ENCODE peak calls at places on chromosomes 5 and 9, in eight cellular contexts. R, I, A, N, J, C, B and O are unnamed samples. For H3K36me3, the result is how much of the 10 kb centered on the place peaks cover.

GRCh38 chr9:136311433-136312375 is 7.8 kb upstream of the CCDC187 start:
- DNase-seq in R (no peak), I (no peak), A (no peak), N (peak), J (no peak), C (no peak), B (no peak), O (peak)

GRCh38 chr5:157506981-157507780 is 47.2 kb downstream of the NIPAL4 start:
- DNase-seq in R (no peak), I (no peak), A (no peak), N (no peak), J (peak), C (peak), B (no peak), O (peak)

GRCh38 chr5:138686668-138687067 is 66.6 kb upstream of the CTNNA1 start:
- DNase-seq in R (no peak), I (no peak), A (no peak), N (no peak), J (no peak), C (no peak), B (no peak), O (no peak)

GRCh38 chr5:60810438-60811085 is 33.5 kb downstream of the ELOVL7 start:
- DNase-seq in R (no peak), I (no peak), A (no peak), N (no peak), J (no peak), C (no peak), B (no peak), O (peak)

GRCh38 chr5:98349251-98349989 is 424.0 kb upstream of the RGMB start:
- DNase-seq in R (no peak), I (no peak), A (no peak), N (peak), J (no peak), C (peak), B (no peak), O (peak)

GRCh38 chr9:116323012-116323411 is 169.4 kb downstream of the PAPPA start:
- DNase-seq in R (no peak), I (no peak), A (no peak), N (no peak), J (no peak), C (no peak), B (no peak), O (no peak)

GRCh38 chr9:82670000-82670399 is 392.9 kb downstream of the RASEF start:
- DNase-seq in R (no peak), I (no peak), A (no peak), N (no peak), J (no peak), C (no peak), B (no peak), O (no peak)

GRCh38 chr5:79992891-79993290 is 1.8 kb upstream of the MTX3 start:
- DNase-seq in R (no peak), I (no peak), A (no peak), N (no peak), J (no peak), C (no peak), B (no peak), O (no peak)

GRCh38 chr5:54831233-54831632 is 154.2 kb downstream of the ESM1 start:
- DNase-seq in R (peak), I (no peak), A (no peak), N (no peak), J (peak), C (no peak), B (no peak), O (no peak)

GRCh38 chr5:3538886-3539285 is 56.7 kb upstream of the IRX1 start:
- DNase-seq in R (no peak), I (no peak), A (no peak), N (no peak), J (no peak), C (no peak), B (no peak), O (no peak)

GRCh38 chr5:148760945-148761638 is 65.3 kb upstream of the ADRB2 start:
- DNase-seq in R (no peak), I (no peak), A (no peak), N (no peak), J (no peak), C (no peak), B (no peak), O (no peak)

GRCh38 chr5:112492291-112492690 is 73.2 kb upstream of the EPB41L4A start:
- DNase-seq in R (no peak), I (no peak), A (no peak), N (peak), J (peak), C (peak), B (no peak), O (peak)

GRCh38 chr5:172740483-172741205 is 30.4 kb downstream of the DUSP1 start:
- DNase-seq in R (peak), I (no peak), A (no peak), N (no peak), J (peak), C (peak), B (no peak), O (peak)

GRCh38 chr5:115531787-115532367 is 12.7 kb downstream of the FEM1C start:
- DNase-seq in R (no peak), I (no peak), A (no peak), N (no peak), J (no peak), C (no peak), B (no peak), O (peak)

GRCh38 chr5:126656397-126657007 is 55.8 kb downstream of the PHAX start:
- DNase-seq in R (no peak), I (no peak), A (peak), N (peak), J (no peak), C (peak), B (no peak), O (peak)

GRCh38 chr5:1477341-1477740 is 32.1 kb upstream of the SLC6A3 start:
- DNase-seq in R (peak), I (peak), A (no peak), N (no peak), J (peak), C (no peak), B (no peak), O (no peak)

GRCh38 chr9:34507556-34507955 is 15.2 kb downstream of the ENHO start:
- DNase-seq in R (peak), I (no peak), A (no peak), N (no peak), J (no peak), C (no peak), B (no peak), O (no peak)

GRCh38 chr5:111165058-111165457 is 59.1 kb upstream of the CAMK4 start:
- DNase-seq in R (no peak), I (no peak), A (no peak), N (no peak), J (no peak), C (no peak), B (no peak), O (no peak)

GRCh38 chr5:14464101-14464500 is 117.5 kb upstream of the OTULINL start:
- DNase-seq in R (no peak), I (no peak), A (no peak), N (no peak), J (no peak), C (no peak), B (no peak), O (peak)

GRCh38 chr5:14464661-14465060 is 116.9 kb upstream of the OTULINL start:
- DNase-seq in R (no peak), I (no peak), A (no peak), N (no peak), J (no peak), C (no peak), B (no peak), O (no peak)

GRCh38 chr5:14463629-14464028 is 118.0 kb upstream of the OTULINL start:
- DNase-seq in R (no peak), I (no peak), A (no peak), N (no peak), J (no peak), C (no peak), B (no peak), O (peak)

GRCh38 chr5:14460844-14461398 is 120.7 kb upstream of the OTULINL start:
- DNase-seq in R (no peak), I (no peak), A (no peak), N (no peak), J (no peak), C (no peak), B (no peak), O (no peak)

GRCh38 chr5:14462681-14463080 is 118.9 kb upstream of the OTULINL start:
- DNase-seq in R (no peak), I (no peak), A (no peak), N (no peak), J (no peak), C (no peak), B (no peak), O (no peak)
- H3K36me3 ChIP-seq in R (under half), I (half or more), A (under half), N (under half), J (under half), C (under half), B (under half), O (half or more)

GRCh38 chr5:134568339-134568700 is 42.9 kb downstream of the JADE2 start:
- DNase-seq in R (no peak), I (no peak), A (no peak), N (no peak), J (no peak), C (no peak), B (no peak), O (no peak)

GRCh38 chr5:134570886-134571285 is 45.4 kb downstream of the JADE2 start:
- DNase-seq in R (no peak), I (no peak), A (no peak), N (no peak), J (no peak), C (no peak), B (no peak), O (no peak)

GRCh38 chr5:134568761-134569725 is 43.6 kb downstream of the JADE2 start:
- DNase-seq in R (peak), I (peak), A (no peak), N (no peak), J (peak), C (peak), B (peak), O (peak)

GRCh38 chr5:134570365-134570758 is 44.9 kb downstream of the JADE2 start:
- DNase-seq in R (no peak), I (no peak), A (no peak), N (no peak), J (no peak), C (no peak), B (no peak), O (no peak)

DNA sequence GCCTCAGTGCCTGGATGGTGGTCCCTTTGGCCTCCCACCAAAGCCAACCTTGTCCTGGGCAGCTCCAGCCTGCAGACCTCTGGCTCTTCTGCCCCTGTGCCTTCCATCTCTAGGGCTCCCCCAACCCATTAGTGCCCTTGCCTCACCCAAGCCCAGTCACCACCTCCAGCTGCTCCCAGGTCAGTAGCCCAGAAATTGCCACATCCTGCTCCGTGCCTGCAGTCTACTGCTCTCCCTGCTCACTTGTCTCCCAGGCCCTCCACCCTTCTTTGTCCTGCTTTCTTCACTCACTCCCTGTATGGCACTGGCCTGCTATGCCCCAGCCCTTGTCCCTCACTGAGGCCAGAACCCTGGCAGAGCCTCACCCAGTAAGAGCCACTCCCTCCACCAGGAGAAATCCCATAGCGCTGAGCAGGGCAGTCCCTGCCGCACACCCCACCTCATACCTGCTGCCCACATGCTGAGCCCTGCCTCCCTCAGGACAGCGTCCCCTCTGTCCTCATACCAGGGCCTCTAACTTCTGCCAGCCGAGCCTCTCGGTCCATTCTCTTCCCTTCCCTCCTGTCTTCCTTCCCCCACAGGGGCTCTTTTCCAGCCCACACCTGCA is 44.4 kb downstream of the JADE2 start:
- DNase-seq in R (no peak), I (no peak), A (no peak), N (no peak), J (no peak), C (no peak), B (no peak), O (no peak)
- H3K36me3 ChIP-seq in R (under half), I (half or more), A (half or more), N (under half), J (under half), C (under half), B (under half), O (under half)

GRCh38 chr9:118223111-118223510 is 518.9 kb downstream of the TLR4 start:
- DNase-seq in R (no peak), I (no peak), A (no peak), N (no peak), J (no peak), C (no peak), B (no peak), O (no peak)

GRCh38 chr9:118222375-118222774 is 518.2 kb downstream of the TLR4 start:
- DNase-seq in R (no peak), I (no peak), A (no peak), N (no peak), J (no peak), C (no peak), B (no peak), O (no peak)
- H3K36me3 ChIP-seq in R (under half), I (under half), A (under half), N (under half), J (under half), C (under half), B (under half), O (under half)

DNA sequence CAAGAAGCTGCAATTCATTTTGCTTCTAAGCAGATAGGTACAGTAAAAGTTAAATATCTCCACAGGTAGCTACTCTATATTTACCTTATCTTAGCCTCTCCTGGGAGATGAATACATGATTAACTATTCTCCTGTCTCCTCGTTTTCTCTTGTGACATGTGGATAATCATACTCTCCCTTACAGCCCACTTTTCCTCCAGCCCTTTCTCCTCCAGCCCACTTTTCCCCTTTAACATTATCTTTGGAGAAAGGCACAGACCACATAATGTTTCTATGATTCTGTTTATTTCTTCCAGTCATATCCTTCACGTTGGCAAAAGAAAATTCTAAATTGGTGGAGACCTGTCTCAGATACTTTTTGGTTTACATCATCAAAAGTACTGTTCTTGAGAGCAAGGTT is 84.0 kb downstream of the OSMR start:
- DNase-seq in R (no peak), I (no peak), A (no peak), N (no peak), J (no peak), C (no peak), B (no peak), O (no peak)
- H3K36me3 ChIP-seq in R (under half), I (under half), A (under half), N (under half), J (under half), C (under half), B (under half), O (under half)

DNA sequence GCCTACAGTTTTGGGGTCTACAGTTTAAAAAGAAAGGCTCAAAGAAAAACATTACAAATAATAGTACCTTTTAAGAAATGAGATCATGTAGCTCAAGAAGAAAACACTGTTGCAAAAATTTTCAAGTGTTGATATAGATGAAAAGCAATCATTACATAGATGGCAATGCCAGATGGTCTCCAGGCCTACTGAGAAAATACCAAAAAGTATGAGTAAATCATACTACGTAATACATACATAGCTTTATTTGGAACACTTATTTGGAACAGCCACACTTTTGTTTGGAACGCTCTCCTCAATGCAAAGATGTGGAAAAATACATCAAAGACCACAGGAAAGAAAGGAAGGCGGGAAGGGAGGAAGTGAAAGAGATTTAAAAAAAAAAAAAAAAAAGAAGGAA is 44.1 kb downstream of the MARCHF11 start:
- DNase-seq in R (no peak), I (no peak), A (no peak), N (no peak), J (no peak), C (no peak), B (no peak), O (no peak)
- H3K36me3 ChIP-seq in R (under half), I (under half), A (under half), N (under half), J (under half), C (under half), B (under half), O (under half)

DNA sequence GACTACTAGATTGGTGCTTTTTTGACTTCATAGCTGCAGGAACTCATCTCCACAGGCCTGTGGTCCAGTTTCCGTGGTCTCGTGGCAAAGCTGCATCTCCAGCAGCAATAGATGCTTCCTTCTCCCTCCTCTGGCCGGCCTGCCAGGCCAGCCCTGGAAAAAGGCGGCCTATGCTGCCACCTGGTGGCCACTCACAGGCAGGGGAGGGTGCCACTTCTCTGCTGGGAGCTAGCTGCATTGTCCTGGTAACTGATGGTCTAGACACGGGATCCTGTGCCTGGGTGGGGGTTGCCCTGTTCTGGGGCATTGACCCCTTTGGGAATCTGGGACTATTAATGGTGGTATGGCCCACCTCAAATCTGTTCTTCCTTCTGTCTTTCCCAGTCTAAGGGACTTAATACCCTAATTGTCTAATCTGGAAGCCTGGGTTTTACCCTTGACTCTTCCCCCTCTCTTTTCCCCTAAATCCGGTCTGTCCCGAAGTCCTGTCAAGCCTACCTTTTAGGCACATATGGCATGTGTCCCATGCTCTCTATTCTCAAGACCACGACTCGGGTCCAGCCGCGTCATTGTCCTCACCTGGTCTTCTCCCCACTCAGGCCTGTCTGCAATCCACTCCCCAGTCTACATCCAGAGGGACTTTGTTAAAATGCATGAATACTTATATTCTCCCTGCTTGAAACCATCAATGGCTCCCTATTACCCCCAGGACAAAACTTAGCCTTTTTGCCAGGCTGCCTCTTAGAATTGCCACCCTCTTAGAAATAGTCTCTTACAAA is 20.1 kb upstream of the PTGS1 start:
- DNase-seq in R (peak), I (peak), A (peak), N (peak), J (peak), C (peak), B (peak), O (peak)
- H3K36me3 ChIP-seq in R (under half), I (under half), A (under half), N (under half), J (under half), C (under half), B (under half), O (under half)

GRCh38 chr9:131129183-131129582 is 3.8 kb downstream of the NUP214 start:
- DNase-seq in R (no peak), I (no peak), A (no peak), N (no peak), J (no peak), C (no peak), B (no peak), O (no peak)
- H3K36me3 ChIP-seq in R (under half), I (half or more), A (half or more), N (half or more), J (under half), C (under half), B (under half), O (under half)